ENCODE peak calls at places on chromosomes 6 and 20, in eight cellular contexts. R is heart left ventricle, K is D341Med, X is pancreas, P is putamen, V is germinal center, S is T-helper 17 cell, I is fibroblast of lung. C is an unnamed sample.

GRCh38 chr6:43575105-43575771 is 600 bp downstream of the XPO5 start:
- DNase-seq in R (no peak), K (peak; percentile 74), X (peak; percentile 74), P (peak; percentile 4), V (peak; percentile 37), S (no peak), I (peak; percentile 15), C (no peak)

GRCh38 chr6:36505744-36506534 is 41.3 kb downstream of the STK38 start:
- DNase-seq in R (no peak), K (no peak), X (no peak), P (no peak), V (no peak), S (no peak), I (no peak), C (no peak)

GRCh38 chr6:167685654-167686053 is 141.1 kb upstream of the AFDN start:
- DNase-seq in R (no peak), K (no peak), X (no peak), P (no peak), V (no peak), S (no peak), I (no peak), C (no peak)

GRCh38 chr20:63967330-63968135 is 2.2 kb downstream of the ZNF512B start:
- DNase-seq in R (peak; percentile 42), K (no peak), X (no peak), P (no peak), V (no peak), S (no peak), I (no peak), C (no peak)

GRCh38 chr20:21053002-21053762 is 53.0 kb downstream of the LINC00237 start:
- DNase-seq in R (no peak), K (no peak), X (no peak), P (peak; percentile 7), V (no peak), S (no peak), I (no peak), C (no peak)

GRCh38 chr20:48630342-48631075 is 197.3 kb downstream of the PREX1 start:
- DNase-seq in R (no peak), K (no peak), X (no peak), P (no peak), V (no peak), S (no peak), I (peak; percentile 25), C (no peak)

GRCh38 chr6:20870493-20870892 is 336.2 kb downstream of the CDKAL1 start:
- DNase-seq in R (no peak), K (no peak), X (no peak), P (no peak), V (no peak), S (no peak), I (no peak), C (no peak)

GRCh38 chr6:1869766-1870165 is 260.1 kb downstream of the FOXC1 start:
- DNase-seq in R (no peak), K (no peak), X (no peak), P (no peak), V (no peak), S (no peak), I (no peak), C (no peak)

GRCh38 chr6:85169189-85169588 is 280.7 kb upstream of the NT5E start:
- DNase-seq in R (no peak), K (no peak), X (no peak), P (no peak), V (no peak), S (no peak), I (no peak), C (no peak)

C was measured in fibroblast of the aortic adventitia.